ENCODE peak calls at places on chromosomes 7 and 10, in ten cellular contexts. O, M, J, H, C, N, A, V, P and D are unnamed samples.

GRCh38 chr7:81175291-81175942 is 256.6 kb upstream of the SEMA3C start:
- DNase-seq in O (peak; percentile 54), M (no peak), J (no peak), H (no peak), C (no peak), N (no peak), A (no peak), V (no peak), P (no peak), D (no peak)

GRCh38 chr10:32143302-32143847 is 87.2 kb upstream of the KIF5B start:
- DNase-seq in O (no peak), M (no peak), J (no peak), H (no peak), C (no peak), N (no peak), A (no peak), V (no peak), P (no peak), D (no peak)

GRCh38 chr10:131983780-131984179 is 2.1 kb upstream of the BNIP3 start:
- DNase-seq in O (peak; percentile 86), M (no peak), J (no peak), H (no peak), C (no peak), N (no peak), A (no peak), V (no peak), P (no peak), D (no peak)

GRCh38 chr10:104049497-104050250 is 36.0 kb downstream of the COL17A1 start:
- DNase-seq in O (peak; percentile 80), M (no peak), J (no peak), H (no peak), C (no peak), N (no peak), A (no peak), V (no peak), P (no peak), D (peak; percentile 26)

GRCh38 chr10:71216363-71216695 is 4.0 kb downstream of the UNC5B start:
- DNase-seq in O (no peak), M (no peak), J (no peak), H (no peak), C (no peak), N (no peak), A (no peak), V (no peak), P (no peak), D (peak; percentile 38)

GRCh38 chr7:92916751-92917369 is 80.5 kb upstream of the CDK6 start:
- DNase-seq in O (peak; percentile 84), M (no peak), J (peak; percentile 73), H (no peak), C (no peak), N (peak; percentile 40), A (no peak), V (no peak), P (peak; percentile 58), D (no peak)

GRCh38 chr10:51014680-51015425 is 59.4 kb upstream of the PRKG1 start:
- DNase-seq in O (no peak), M (no peak), J (no peak), H (no peak), C (no peak), N (no peak), A (no peak), V (no peak), P (no peak), D (no peak)

GRCh38 chr7:76069238-76069638 is 21.3 kb downstream of the MDH2 start:
- DNase-seq in O (peak; percentile 97), M (peak; percentile 65), J (peak; percentile 84), H (peak; percentile 73), C (peak; percentile 45), N (peak; percentile 46), A (peak; percentile 72), V (peak; percentile 77), P (peak; percentile 55), D (no peak)

GRCh38 chr10:94029955-94030354 is 36.2 kb downstream of the PLCE1 start:
- DNase-seq in O (no peak), M (no peak), J (no peak), H (no peak), C (no peak), N (no peak), A (no peak), V (no peak), P (no peak), D (no peak)

GRCh38 chr10:123318516-123318915 is 164.3 kb downstream of the BUB3 start:
- DNase-seq in O (no peak), M (no peak), J (no peak), H (no peak), C (no peak), N (no peak), A (no peak), V (no peak), P (no peak), D (no peak)

GRCh38 chr7:107236857-107237256 is 68.1 kb downstream of the HBP1 start:
- DNase-seq in O (no peak), M (no peak), J (no peak), H (no peak), C (no peak), N (no peak), A (no peak), V (no peak), P (no peak), D (no peak)

GRCh38 chr10:129771024-129771423 is 193.1 kb downstream of the EBF3 start:
- DNase-seq in O (no peak), M (no peak), J (no peak), H (no peak), C (peak; percentile 19), N (no peak), A (peak; percentile 36), V (no peak), P (no peak), D (peak; percentile 58)

GRCh38 chr10:18659784-18660561 is 742 bp downstream of the ARL5B start:
- DNase-seq in O (peak; percentile 63), M (no peak), J (peak; percentile 85), H (no peak), C (no peak), N (peak; percentile 27), A (no peak), V (peak; percentile 51), P (peak; percentile 76), D (no peak)

GRCh38 chr7:157010588-157011332 is at the start of gene MNX1:
- DNase-seq in O (peak; percentile 75), M (no peak), J (peak; percentile 93), H (peak; percentile 27), C (no peak), N (peak; percentile 71), A (peak; percentile 88), V (peak; percentile 74), P (peak; percentile 92), D (no peak)

GRCh38 chr10:132860527-132860926 is 74.6 kb upstream of the NKX6-2 start:
- DNase-seq in O (no peak), M (peak; percentile 11), J (peak; percentile 30), H (no peak), C (peak; percentile 14), N (no peak), A (peak; percentile 20), V (no peak), P (no peak), D (no peak)

GRCh38 chr10:44176311-44176710 is 208.6 kb downstream of the CXCL12 start:
- DNase-seq in O (no peak), M (no peak), J (no peak), H (no peak), C (no peak), N (no peak), A (no peak), V (no peak), P (no peak), D (no peak)

DNA sequence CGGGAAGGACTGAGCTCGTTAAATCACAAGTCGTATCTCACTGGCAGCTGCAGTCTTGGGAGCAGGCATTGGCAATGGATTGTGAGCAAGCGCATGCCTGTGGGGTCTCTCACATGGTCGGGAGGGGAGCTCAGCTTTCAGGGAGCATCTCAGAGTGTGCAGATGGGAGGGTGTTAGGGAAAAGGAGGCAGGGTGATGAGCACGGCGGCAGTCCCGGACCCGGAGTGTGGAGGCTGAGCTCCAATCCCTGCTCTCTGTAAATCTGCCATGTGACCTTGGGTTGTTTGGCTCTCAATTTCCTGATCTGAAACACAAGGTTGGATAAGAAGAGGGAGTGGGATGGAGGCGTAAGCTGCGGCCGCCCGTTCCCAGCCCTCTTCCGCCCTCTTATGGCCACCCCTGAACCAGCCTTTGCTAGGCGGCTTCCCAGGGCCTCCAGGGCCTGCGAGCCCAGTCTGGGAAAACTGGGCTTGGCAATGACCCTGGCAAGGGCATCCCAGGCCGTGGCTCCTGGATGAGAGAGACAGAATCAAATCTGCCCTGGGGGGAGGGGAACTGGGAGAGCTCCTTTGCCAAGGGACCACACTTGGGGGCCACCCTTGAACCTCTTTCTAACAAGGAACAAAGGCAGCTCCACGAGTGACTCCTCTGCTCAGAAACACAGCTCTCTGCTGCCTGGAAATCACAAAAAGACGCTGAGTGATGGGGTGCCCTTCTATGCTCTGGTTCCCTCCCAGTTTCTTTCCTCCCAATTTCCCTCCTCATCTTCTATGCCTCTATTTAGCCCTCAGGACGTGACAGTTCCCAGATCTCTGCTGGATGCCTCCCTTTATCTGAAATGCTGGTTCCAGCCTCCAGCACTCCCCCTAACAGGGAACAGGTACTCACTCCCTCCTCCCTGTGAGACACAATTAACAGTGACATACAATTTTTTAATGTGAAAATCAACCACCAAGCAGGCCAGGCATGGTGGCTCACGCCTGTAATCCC is 41.7 kb upstream of the LOXL4 start:
- DNase-seq in O (peak; percentile 73), M (peak; percentile 84), J (peak; percentile 85), H (no peak), C (peak; percentile 61), N (peak; percentile 89), A (peak; percentile 71), V (peak; percentile 63), P (peak; percentile 69), D (no peak)
- TF ChIP-seq CTCF in O (peak; percentile 72), M (peak; percentile 83), J (peak; percentile 76), H (peak; percentile 50), C (peak; percentile 87), N (peak; percentile 83), A (peak; percentile 81), V (peak; percentile 84), P (peak; percentile 81), D (peak; percentile 89)

DNA sequence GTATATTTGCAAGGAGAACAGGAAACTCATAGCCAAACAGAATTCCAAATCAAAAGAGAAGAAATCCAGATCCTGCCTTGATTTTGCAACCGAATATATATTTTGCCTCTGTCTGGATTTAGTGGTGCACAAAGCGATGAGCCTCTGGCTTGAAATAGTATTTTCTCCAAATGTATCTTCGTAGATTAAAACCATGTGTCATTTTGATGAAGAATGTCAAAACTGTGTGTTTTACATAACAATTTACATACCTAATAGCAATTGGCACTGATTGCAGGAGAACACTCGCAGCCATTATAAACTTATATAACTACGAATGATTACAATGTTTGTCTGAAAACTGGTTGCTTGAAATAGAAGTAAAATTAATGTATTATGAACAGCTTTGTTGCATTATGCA is 156.4 kb downstream of the ARID5B start:
- DNase-seq in O (no peak), M (no peak), J (no peak), H (no peak), C (no peak), N (no peak), A (no peak), V (no peak), P (no peak), D (no peak)
- H3K4me3 ChIP-seq in O (no peak overlapping the region), M (peak overlapping the region; percentile 32), J (no peak overlapping the region), H (no peak overlapping the region), C (peak overlapping the region; percentile 38), N (peak overlapping the region; percentile 12), A (no peak overlapping the region), V (no peak overlapping the region), P (no peak overlapping the region), D (peak overlapping the region; percentile 77)

GRCh38 chr7:1442355-1443124 is 16.7 kb downstream of the MICALL2 start:
- DNase-seq in O (no peak), M (no peak), J (no peak), H (no peak), C (no peak), N (no peak), A (no peak), V (no peak), P (no peak), D (no peak)
- H3K27ac ChIP-seq in O (no peak overlapping the region), M (no peak overlapping the region), J (no peak overlapping the region), H (no peak overlapping the region), C (no peak overlapping the region), N (no peak overlapping the region), A (no peak overlapping the region), V (no peak overlapping the region), P (no peak overlapping the region), D (no peak overlapping the region)

GRCh38 chr7:16586081-16586874 is 59.3 kb downstream of the ANKMY2 start:
- DNase-seq in O (no peak), M (no peak), J (no peak), H (no peak), C (no peak), N (peak; percentile 59), A (no peak), V (no peak), P (no peak), D (no peak)
- TF ChIP-seq CTCF in O (no peak), M (no peak), J (no peak), H (no peak), C (no peak), N (no peak), A (no peak), V (no peak), P (no peak), D (no peak)